ENCODE peak calls at places on chromosomes 4 and X, in five cellular contexts. One of them, this sample, is unnamed.

GRCh38 chr4:123298798-123299197 is 97.8 kb upstream of the SPRY1 start:
- DNase-seq in A549: no peak
- DNase-seq in H1: no peak
- DNase-seq in K562: no peak
- DNase-seq in SK-N-SH: no peak
- DNase-seq in this sample: no peak

GRCh38 chr4:119025916-119026661 is 109.5 kb upstream of the MYOZ2 start:
- DNase-seq in K562: no peak
- DNase-seq in SK-N-SH: no peak
- DNase-seq in H1: no peak
- DNase-seq in A549: peak
- DNase-seq in this sample: no peak

GRCh38 chr4:86092684-86093083 is 267.2 kb downstream of the MAPK10 start:
- DNase-seq in SK-N-SH: no peak
- DNase-seq in H1: no peak
- DNase-seq in K562: no peak
- DNase-seq in A549: peak
- DNase-seq in this sample: no peak

GRCh38 chr4:130563185-130563890 is 1467.4 kb downstream of the C4orf33 start:
- DNase-seq in K562: no peak
- DNase-seq in H1: peak
- DNase-seq in A549: peak
- DNase-seq in SK-N-SH: peak
- DNase-seq in this sample: peak

GRCh38 chr4:80446664-80447063 is 111.1 kb downstream of the CFAP299 start:
- DNase-seq in A549: no peak
- DNase-seq in SK-N-SH: no peak
- DNase-seq in H1: no peak
- DNase-seq in K562: no peak
- DNase-seq in this sample: no peak

GRCh38 chrX:136880003-136880451 is 498 bp downstream of the RBMX start:
- DNase-seq in K562: peak
- DNase-seq in SK-N-SH: peak
- DNase-seq in H1: peak
- DNase-seq in A549: peak
- DNase-seq in this sample: no peak

GRCh38 chrX:154603438-154604430 is 15.3 kb downstream of the CTAG1B start:
- DNase-seq in A549: peak
- DNase-seq in SK-N-SH: no peak
- DNase-seq in H1: no peak
- DNase-seq in K562: no peak
- DNase-seq in this sample: no peak

GRCh38 chr4:41428205-41428940 is 109.6 kb upstream of the LIMCH1 start:
- DNase-seq in H1: no peak
- DNase-seq in SK-N-SH: no peak
- DNase-seq in K562: no peak
- DNase-seq in A549: no peak
- DNase-seq in this sample: no peak

GRCh38 chrX:1400049-1400448 is 8.1 kb upstream of the SLC25A6 start:
- DNase-seq in K562: no peak
- DNase-seq in H1: no peak
- DNase-seq in SK-N-SH: no peak
- DNase-seq in A549: no peak
- DNase-seq in this sample: no peak

GRCh38 chr4:76301068-76301774 is 5.3 kb upstream of the STBD1 start:
- DNase-seq in H1: no peak
- DNase-seq in SK-N-SH: no peak
- DNase-seq in K562: peak
- DNase-seq in A549: peak
- DNase-seq in this sample: peak

GRCh38 chrX:108001218-108001814 is 19.1 kb upstream of the TEX13B start:
- DNase-seq in SK-N-SH: peak
- DNase-seq in H1: no peak
- DNase-seq in K562: peak
- DNase-seq in A549: peak
- DNase-seq in this sample: peak

GRCh38 chrX:133587071-133587470 is 171.8 kb upstream of the GPC4 start:
- DNase-seq in H1: no peak
- DNase-seq in SK-N-SH: no peak
- DNase-seq in A549: no peak
- DNase-seq in K562: no peak
- DNase-seq in this sample: no peak

GRCh38 chr4:89506866-89507494 is 199.4 kb upstream of the GPRIN3 start:
- DNase-seq in SK-N-SH: no peak
- DNase-seq in K562: no peak
- DNase-seq in A549: no peak
- DNase-seq in H1: no peak
- DNase-seq in this sample: no peak

GRCh38 chrX:110168585-110168984 is 149.3 kb downstream of the AMMECR1 start:
- DNase-seq in H1: no peak
- DNase-seq in A549: no peak
- DNase-seq in K562: no peak
- DNase-seq in SK-N-SH: no peak
- DNase-seq in this sample: no peak

GRCh38 chr4:99625369-99625768 is 32.3 kb downstream of the C4orf54 start:
- DNase-seq in A549: no peak
- DNase-seq in H1: no peak
- DNase-seq in K562: no peak
- DNase-seq in SK-N-SH: no peak
- DNase-seq in this sample: no peak

GRCh38 chr4:183503497-183504063 is 1.3 kb upstream of the ING2 start:
- DNase-seq in H1: no peak
- DNase-seq in K562: peak
- DNase-seq in SK-N-SH: no peak
- DNase-seq in A549: no peak
- DNase-seq in this sample: no peak

GRCh38 chrX:100812216-100813158 is 7.7 kb upstream of the CSTF2 start:
- DNase-seq in SK-N-SH: no peak
- DNase-seq in H1: no peak
- DNase-seq in A549: no peak
- DNase-seq in K562: no peak
- DNase-seq in this sample: no peak

GRCh38 chr4:23957465-23957864 is 67.6 kb upstream of the PPARGC1A start:
- DNase-seq in H1: no peak
- DNase-seq in A549: no peak
- DNase-seq in K562: no peak
- DNase-seq in SK-N-SH: no peak
- DNase-seq in this sample: no peak

GRCh38 chrX:106936246-106936645 is 16.0 kb downstream of the CLDN2 start:
- DNase-seq in H1: no peak
- DNase-seq in K562: no peak
- DNase-seq in A549: no peak
- DNase-seq in SK-N-SH: no peak
- DNase-seq in this sample: no peak

GRCh38 chr4:110516106-110516922 is 40.4 kb downstream of the ENPEP start:
- DNase-seq in A549: peak
- DNase-seq in H1: peak
- DNase-seq in SK-N-SH: peak
- DNase-seq in K562: peak
- DNase-seq in this sample: peak

GRCh38 chr4:147581601-147582350 is 35.4 kb upstream of the TMEM184C start:
- DNase-seq in K562: peak
- DNase-seq in H1: peak
- DNase-seq in A549: no peak
- DNase-seq in SK-N-SH: no peak
- DNase-seq in this sample: no peak

GRCh38 chr4:76896731-76897521 is 1.0 kb downstream of the SOWAHB start:
- DNase-seq in H1: no peak
- DNase-seq in A549: peak
- DNase-seq in K562: no peak
- DNase-seq in SK-N-SH: peak
- DNase-seq in this sample: no peak

GRCh38 chr4:52402582-52402981 is 256.5 kb downstream of the USP46 start:
- DNase-seq in K562: no peak
- DNase-seq in A549: no peak
- DNase-seq in SK-N-SH: no peak
- DNase-seq in H1: no peak
- DNase-seq in this sample: no peak

GRCh38 chr4:173057442-173057841 is 111.2 kb upstream of the GALNT7 start:
- DNase-seq in H1: no peak
- DNase-seq in K562: no peak
- DNase-seq in SK-N-SH: no peak
- DNase-seq in A549: no peak
- DNase-seq in this sample: no peak

GRCh38 chrX:1932231-1932630 is 317.4 kb downstream of the ASMT start:
- DNase-seq in K562: no peak
- DNase-seq in A549: no peak
- DNase-seq in H1: no peak
- DNase-seq in SK-N-SH: no peak
- DNase-seq in this sample: no peak

GRCh38 chr4:73417973-73418372 is 13.9 kb downstream of the ALB start:
- DNase-seq in H1: no peak
- DNase-seq in SK-N-SH: no peak
- DNase-seq in K562: no peak
- DNase-seq in A549: no peak
- DNase-seq in this sample: no peak

GRCh38 chrX:386239-386767 is 404 bp downstream of the PPP2R3B start:
- DNase-seq in K562: no peak
- DNase-seq in H1: no peak
- DNase-seq in SK-N-SH: no peak
- DNase-seq in A549: no peak
- DNase-seq in this sample: no peak

GRCh38 chrX:123860506-123860840 is 620 bp downstream of the XIAP start:
- DNase-seq in A549: no peak
- DNase-seq in H1: no peak
- DNase-seq in K562: no peak
- DNase-seq in SK-N-SH: peak
- DNase-seq in this sample: peak

GRCh38 chr4:25209702-25210101 is 24.1 kb upstream of the PI4K2B start:
- DNase-seq in SK-N-SH: no peak
- DNase-seq in K562: no peak
- DNase-seq in H1: no peak
- DNase-seq in A549: no peak
- DNase-seq in this sample: no peak

GRCh38 chr4:96652158-96652557 is 812.3 kb downstream of the PDHA2 start:
- DNase-seq in H1: no peak
- DNase-seq in K562: no peak
- DNase-seq in A549: no peak
- DNase-seq in SK-N-SH: no peak
- DNase-seq in this sample: no peak

GRCh38 chr4:110211007-110211769 is 12.8 kb upstream of the ELOVL6 start:
- DNase-seq in A549: peak
- DNase-seq in H1: no peak
- DNase-seq in K562: peak
- DNase-seq in SK-N-SH: peak
- DNase-seq in this sample: peak

GRCh38 chr4:113071811-113072210 is 22.4 kb downstream of the ANK2 start:
- DNase-seq in K562: no peak
- DNase-seq in SK-N-SH: no peak
- DNase-seq in A549: no peak
- DNase-seq in H1: no peak
- DNase-seq in this sample: no peak

GRCh38 chrX:37060999-37061398 is 52.8 kb downstream of the FAM47C start:
- DNase-seq in H1: no peak
- DNase-seq in A549: peak
- DNase-seq in SK-N-SH: peak
- DNase-seq in K562: peak
- DNase-seq in this sample: peak
- TF ChIP-seq CHD2 in H1: no peak
- TF ChIP-seq CHD2 in A549: no peak
- TF ChIP-seq CHD2 in SK-N-SH: no peak
- TF ChIP-seq CHD2 in K562: no peak
- TF ChIP-seq CHD2 in this sample: no peak

DNA sequence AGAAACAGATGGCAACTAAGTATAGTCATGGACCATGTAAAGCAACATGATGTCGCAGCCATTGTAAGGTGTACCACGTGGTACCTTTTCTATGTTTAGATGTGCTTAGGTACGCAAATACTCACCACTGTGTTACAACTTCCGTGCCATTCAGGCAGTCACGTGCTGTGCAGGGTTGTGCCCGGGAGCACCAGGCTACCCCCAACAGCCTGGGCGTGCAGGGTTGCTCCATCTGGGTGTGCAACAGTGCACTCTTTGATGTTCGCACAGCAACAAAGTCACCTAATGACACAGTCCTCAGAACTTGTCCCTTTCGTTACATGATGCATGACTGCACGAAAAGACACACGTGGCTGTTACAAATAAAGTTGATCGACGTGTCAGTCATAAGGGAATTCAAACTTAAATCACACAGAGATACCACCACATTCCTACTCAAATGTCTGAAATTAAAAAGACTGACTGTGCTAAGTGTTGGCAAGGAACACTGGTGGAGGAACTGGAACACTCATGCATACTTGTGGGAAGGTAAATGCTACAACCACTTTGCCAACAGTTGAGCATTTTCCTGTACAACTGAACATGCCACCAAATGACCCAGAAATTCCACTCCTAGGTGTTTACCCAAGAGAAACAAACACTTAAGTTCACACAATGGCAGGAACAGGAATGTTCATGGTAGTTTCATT is 24.3 kb downstream of the CPLX1 start:
- DNase-seq in H1: no peak
- DNase-seq in SK-N-SH: no peak
- DNase-seq in A549: no peak
- DNase-seq in K562: no peak
- DNase-seq in this sample: no peak
- TF ChIP-seq CHD2 in H1: no peak
- TF ChIP-seq CHD2 in SK-N-SH: no peak
- TF ChIP-seq CHD2 in A549: no peak
- TF ChIP-seq CHD2 in K562: no peak
- TF ChIP-seq CHD2 in this sample: no peak

GRCh38 chr4:14309429-14309828 is 681.9 kb upstream of the BOD1L1 start:
- DNase-seq in A549: no peak
- DNase-seq in K562: no peak
- DNase-seq in SK-N-SH: no peak
- DNase-seq in H1: no peak
- DNase-seq in this sample: no peak

GRCh38 chr4:14313757-14314156 is 686.2 kb upstream of the BOD1L1 start:
- DNase-seq in H1: no peak
- DNase-seq in A549: no peak
- DNase-seq in SK-N-SH: no peak
- DNase-seq in K562: no peak
- DNase-seq in this sample: no peak

GRCh38 chr4:14308229-14308651 is 680.7 kb upstream of the BOD1L1 start:
- DNase-seq in SK-N-SH: no peak
- DNase-seq in K562: no peak
- DNase-seq in A549: no peak
- DNase-seq in H1: no peak
- DNase-seq in this sample: no peak
- TF ChIP-seq CHD2 in SK-N-SH: no peak
- TF ChIP-seq CHD2 in K562: no peak
- TF ChIP-seq CHD2 in A549: no peak
- TF ChIP-seq CHD2 in H1: no peak
- TF ChIP-seq CHD2 in this sample: no peak

GRCh38 chr4:46123872-46124755 is at the start of gene GABRG1:
- DNase-seq in A549: no peak
- DNase-seq in K562: no peak
- DNase-seq in H1: peak
- DNase-seq in SK-N-SH: no peak
- DNase-seq in this sample: no peak

DNA sequence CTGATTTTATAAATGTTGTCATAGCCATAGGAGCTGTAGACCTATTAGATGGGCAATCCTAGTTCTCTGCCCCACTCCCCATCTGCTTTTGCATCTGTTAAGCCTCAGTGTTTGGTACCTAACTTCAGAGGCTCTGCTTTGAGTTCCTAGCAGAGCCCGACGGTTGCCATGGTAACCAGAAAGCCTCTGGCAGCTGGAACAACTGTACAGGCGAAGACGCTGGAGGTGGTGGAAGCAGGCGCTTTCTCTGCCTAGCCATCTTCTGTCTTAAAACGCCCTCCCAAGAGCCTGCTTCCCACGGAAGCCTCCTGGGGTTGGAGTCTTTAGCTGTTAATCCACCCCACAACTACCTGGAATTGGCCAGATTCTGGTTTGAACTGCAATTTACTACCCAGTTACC is 919 bp upstream of the GABRG1 start:
- DNase-seq in H1: peak
- DNase-seq in A549: no peak
- DNase-seq in SK-N-SH: peak
- DNase-seq in K562: no peak
- DNase-seq in this sample: no peak
- TF ChIP-seq CHD2 in H1: no peak
- TF ChIP-seq CHD2 in A549: no peak
- TF ChIP-seq CHD2 in SK-N-SH: no peak
- TF ChIP-seq CHD2 in K562: no peak
- TF ChIP-seq CHD2 in this sample: no peak

This sample was measured in HepG2.